ENCODE peak calls at places on chromosomes 7 and 10, in nine cellular contexts. One of them, this sample, is unnamed.
A peak's percentile ranks its signal among the peaks of the same experiment; 100 is the strongest.

GRCh38 chr10:80498833-80499671 is 38.6 kb upstream of the SH2D4B start:
- DNase-seq in AG09309: peak; percentile 92
- DNase-seq in fibroblast of the aortic adventitia: peak; percentile 98
- DNase-seq in memory B cell: no peak
- DNase-seq in HuH-7.5: peak; percentile 47
- DNase-seq in uterus: peak; percentile 98
- DNase-seq in A549: peak; percentile 91
- DNase-seq in CD8-positive, alpha-beta memory T cell: no peak
- DNase-seq in activated naive CD4-positive, alpha-beta T cell: peak; percentile 30
- DNase-seq in this sample: peak; percentile 87

GRCh38 chr10:260819-261429 is 125.7 kb downstream of the ZMYND11 start:
- DNase-seq in memory B cell: peak; percentile 24
- DNase-seq in HuH-7.5: no peak
- DNase-seq in activated naive CD4-positive, alpha-beta T cell: no peak
- DNase-seq in AG09309: no peak
- DNase-seq in A549: no peak
- DNase-seq in uterus: no peak
- DNase-seq in fibroblast of the aortic adventitia: no peak
- DNase-seq in CD8-positive, alpha-beta memory T cell: no peak
- DNase-seq in this sample: no peak

GRCh38 chr7:51213618-51214017 is 103.0 kb downstream of the COBL start:
- DNase-seq in fibroblast of the aortic adventitia: no peak
- DNase-seq in AG09309: no peak
- DNase-seq in activated naive CD4-positive, alpha-beta T cell: no peak
- DNase-seq in HuH-7.5: no peak
- DNase-seq in CD8-positive, alpha-beta memory T cell: no peak
- DNase-seq in uterus: no peak
- DNase-seq in A549: no peak
- DNase-seq in memory B cell: no peak
- DNase-seq in this sample: no peak

GRCh38 chr10:5983813-5984212 is 6.5 kb upstream of the IL15RA start:
- DNase-seq in activated naive CD4-positive, alpha-beta T cell: no peak
- DNase-seq in CD8-positive, alpha-beta memory T cell: no peak
- DNase-seq in AG09309: no peak
- DNase-seq in fibroblast of the aortic adventitia: no peak
- DNase-seq in memory B cell: no peak
- DNase-seq in HuH-7.5: no peak
- DNase-seq in uterus: no peak
- DNase-seq in A549: no peak
- DNase-seq in this sample: no peak

GRCh38 chr7:134376693-134377092 is 60.0 kb upstream of the SLC35B4 start:
- DNase-seq in AG09309: no peak
- DNase-seq in CD8-positive, alpha-beta memory T cell: no peak
- DNase-seq in HuH-7.5: no peak
- DNase-seq in uterus: no peak
- DNase-seq in memory B cell: no peak
- DNase-seq in fibroblast of the aortic adventitia: no peak
- DNase-seq in A549: no peak
- DNase-seq in activated naive CD4-positive, alpha-beta T cell: no peak
- DNase-seq in this sample: no peak

GRCh38 chr7:27185708-27186449 is 847 bp upstream of the HOXA11 start:
- DNase-seq in fibroblast of the aortic adventitia: no peak
- DNase-seq in memory B cell: no peak
- DNase-seq in AG09309: no peak
- DNase-seq in CD8-positive, alpha-beta memory T cell: no peak
- DNase-seq in HuH-7.5: no peak
- DNase-seq in A549: no peak
- DNase-seq in activated naive CD4-positive, alpha-beta T cell: no peak
- DNase-seq in uterus: peak; percentile 47
- DNase-seq in this sample: no peak

GRCh38 chr7:78139335-78139734 is 340.8 kb downstream of the PHTF2 start:
- DNase-seq in A549: no peak
- DNase-seq in uterus: no peak
- DNase-seq in CD8-positive, alpha-beta memory T cell: no peak
- DNase-seq in fibroblast of the aortic adventitia: peak; percentile 31
- DNase-seq in memory B cell: no peak
- DNase-seq in activated naive CD4-positive, alpha-beta T cell: no peak
- DNase-seq in HuH-7.5: no peak
- DNase-seq in AG09309: peak; percentile 55
- DNase-seq in this sample: no peak

GRCh38 chr7:15556706-15557105 is 5.1 kb downstream of the AGMO start:
- DNase-seq in AG09309: no peak
- DNase-seq in activated naive CD4-positive, alpha-beta T cell: no peak
- DNase-seq in fibroblast of the aortic adventitia: no peak
- DNase-seq in CD8-positive, alpha-beta memory T cell: no peak
- DNase-seq in memory B cell: no peak
- DNase-seq in HuH-7.5: no peak
- DNase-seq in uterus: no peak
- DNase-seq in A549: no peak
- DNase-seq in this sample: no peak

GRCh38 chr10:131205556-131205955 is 106.0 kb downstream of the TCERG1L start:
- DNase-seq in AG09309: no peak
- DNase-seq in activated naive CD4-positive, alpha-beta T cell: no peak
- DNase-seq in CD8-positive, alpha-beta memory T cell: no peak
- DNase-seq in fibroblast of the aortic adventitia: no peak
- DNase-seq in HuH-7.5: no peak
- DNase-seq in uterus: peak; percentile 4
- DNase-seq in memory B cell: no peak
- DNase-seq in A549: no peak
- DNase-seq in this sample: no peak

GRCh38 chr7:81956520-81956919 is 186.7 kb upstream of the HGF start:
- DNase-seq in CD8-positive, alpha-beta memory T cell: no peak
- DNase-seq in memory B cell: no peak
- DNase-seq in A549: peak; percentile 5
- DNase-seq in uterus: no peak
- DNase-seq in AG09309: peak; percentile 21
- DNase-seq in activated naive CD4-positive, alpha-beta T cell: no peak
- DNase-seq in HuH-7.5: peak; percentile 11
- DNase-seq in fibroblast of the aortic adventitia: peak; percentile 85
- DNase-seq in this sample: peak; percentile 49

GRCh38 chr10:113129117-113129516 is 179.1 kb downstream of the TCF7L2 start:
- DNase-seq in activated naive CD4-positive, alpha-beta T cell: no peak
- DNase-seq in fibroblast of the aortic adventitia: no peak
- DNase-seq in A549: no peak
- DNase-seq in HuH-7.5: no peak
- DNase-seq in AG09309: no peak
- DNase-seq in CD8-positive, alpha-beta memory T cell: no peak
- DNase-seq in memory B cell: no peak
- DNase-seq in uterus: no peak
- DNase-seq in this sample: no peak

This sample was measured in GF-D8.